ENCODE peak calls at places on chromosomes 12 and 14, in seven cellular contexts. K, O, W, P, R, A and Y are unnamed samples.

GRCh38 chr14:32576088-32576795 is 247.1 kb downstream of the AKAP6 start:
- DNase-seq in K (no peak), O (peak), W (no peak), P (peak), R (peak), A (no peak), Y (peak)

GRCh38 chr12:6394398-6394797 is 10.4 kb downstream of the LTBR start:
- DNase-seq in K (no peak), O (no peak), W (no peak), P (no peak), R (no peak), A (no peak), Y (no peak)

GRCh38 chr12:113369391-113369790 is 11.0 kb downstream of the PLBD2 start:
- DNase-seq in K (no peak), O (no peak), W (no peak), P (no peak), R (no peak), A (no peak), Y (no peak)

GRCh38 chr12:81811066-81811777 is 52.1 kb upstream of the PPFIA2 start:
- DNase-seq in K (no peak), O (no peak), W (no peak), P (no peak), R (no peak), A (no peak), Y (no peak)

GRCh38 chr14:86402547-86402946 is 872.6 kb downstream of the FLRT2 start:
- DNase-seq in K (no peak), O (no peak), W (no peak), P (no peak), R (no peak), A (no peak), Y (no peak)

GRCh38 chr12:55694188-55694515 is 13.6 kb downstream of the ITGA7 start:
- DNase-seq in K (no peak), O (no peak), W (peak), P (no peak), R (no peak), A (no peak), Y (no peak)

GRCh38 chr14:95237121-95237876 is 80.0 kb upstream of the DICER1 start:
- DNase-seq in K (peak), O (no peak), W (no peak), P (no peak), R (no peak), A (no peak), Y (no peak)

GRCh38 chr14:50533806-50534205 is 1.4 kb upstream of the MAP4K5 start:
- DNase-seq in K (no peak), O (no peak), W (no peak), P (no peak), R (no peak), A (no peak), Y (no peak)

GRCh38 chr12:72889791-72890190 is 617.6 kb downstream of the TRHDE start:
- DNase-seq in K (no peak), O (no peak), W (no peak), P (no peak), R (no peak), A (no peak), Y (no peak)

GRCh38 chr12:2680676-2681039 is 114.1 kb upstream of the FKBP4 start:
- DNase-seq in K (no peak), O (no peak), W (no peak), P (no peak), R (no peak), A (no peak), Y (no peak)

GRCh38 chr12:103517161-103517560 is 21.4 kb upstream of the C12orf42 start:
- DNase-seq in K (no peak), O (no peak), W (no peak), P (no peak), R (no peak), A (no peak), Y (no peak)

GRCh38 chr12:2309647-2310046 is 256.9 kb downstream of the CACNA1C start:
- DNase-seq in K (no peak), O (no peak), W (no peak), P (no peak), R (no peak), A (no peak), Y (no peak)

GRCh38 chr14:93592786-93593185 is 162.0 kb downstream of the UNC79 start:
- DNase-seq in K (no peak), O (no peak), W (no peak), P (no peak), R (no peak), A (no peak), Y (no peak)

GRCh38 chr12:6199531-6200265 is 502 bp upstream of the CD9 start:
- DNase-seq in K (no peak), O (peak), W (no peak), P (peak), R (no peak), A (no peak), Y (no peak)

GRCh38 chr14:54435500-54435981 is 5.6 kb downstream of the CNIH1 start:
- DNase-seq in K (no peak), O (peak), W (no peak), P (no peak), R (no peak), A (no peak), Y (no peak)

GRCh38 chr12:122651520-122652224 is 51.5 kb downstream of the HCAR2 start:
- DNase-seq in K (no peak), O (no peak), W (no peak), P (no peak), R (no peak), A (no peak), Y (no peak)

GRCh38 chr12:123163227-123163626 is 12.3 kb upstream of the PITPNM2 start:
- DNase-seq in K (no peak), O (no peak), W (no peak), P (no peak), R (no peak), A (no peak), Y (no peak)

GRCh38 chr14:50083467-50084337 is 32.7 kb downstream of the VCPKMT start:
- DNase-seq in K (no peak), O (no peak), W (no peak), P (no peak), R (no peak), A (no peak), Y (no peak)

GRCh38 chr14:50688875-50689274 is 20.8 kb upstream of the SAV1 start:
- DNase-seq in K (no peak), O (no peak), W (no peak), P (no peak), R (no peak), A (no peak), Y (no peak)

GRCh38 chr14:89444044-89444443 is 27.0 kb upstream of the FOXN3 start:
- DNase-seq in K (no peak), O (peak), W (no peak), P (no peak), R (no peak), A (no peak), Y (peak)

GRCh38 chr12:32273712-32274111 is 125.6 kb upstream of the FGD4 start:
- DNase-seq in K (no peak), O (no peak), W (no peak), P (no peak), R (no peak), A (no peak), Y (peak)

GRCh38 chr14:51342226-51342625 is 102.2 kb downstream of the TMX1 start:
- DNase-seq in K (no peak), O (peak), W (no peak), P (no peak), R (no peak), A (no peak), Y (no peak)

GRCh38 chr12:123363385-123363742 is 1.3 kb downstream of the SBNO1 start:
- DNase-seq in K (peak), O (no peak), W (no peak), P (peak), R (no peak), A (no peak), Y (peak)

GRCh38 chr12:131682511-131682895 is 28.4 kb upstream of the SFSWAP start:
- DNase-seq in K (no peak), O (no peak), W (no peak), P (no peak), R (no peak), A (no peak), Y (no peak)

GRCh38 chr14:35883677-35884293 is 57.6 kb downstream of the BRMS1L start:
- DNase-seq in K (no peak), O (no peak), W (no peak), P (no peak), R (no peak), A (no peak), Y (no peak)

DNA sequence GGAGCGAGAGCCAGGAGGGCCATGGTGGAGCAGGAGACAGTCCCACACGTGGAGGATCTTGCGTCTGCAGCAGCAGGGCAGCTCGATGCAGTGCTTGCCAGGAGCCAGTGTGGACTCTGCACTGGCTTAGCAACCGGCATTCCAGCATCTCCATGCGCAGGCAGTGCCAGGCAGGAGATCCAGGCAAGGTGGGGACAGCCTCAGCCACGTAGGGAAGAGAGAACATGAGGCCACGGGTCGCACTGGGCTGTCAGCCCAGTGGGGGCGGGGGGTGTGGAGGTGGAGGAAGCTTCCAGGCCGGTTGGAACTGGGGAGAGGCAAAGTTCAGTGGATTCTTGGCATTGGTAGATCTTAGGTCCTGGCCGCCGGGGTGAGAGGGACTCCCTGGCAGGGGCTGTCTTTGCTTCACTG is 121.0 kb upstream of the EVL start:
- DNase-seq in K (peak), O (no peak), W (no peak), P (no peak), R (no peak), A (no peak), Y (peak)
- TF ChIP-seq POLR2A in K (peak), O (no peak), W (no peak), P (no peak), R (no peak), A (no peak), Y (no peak)

DNA sequence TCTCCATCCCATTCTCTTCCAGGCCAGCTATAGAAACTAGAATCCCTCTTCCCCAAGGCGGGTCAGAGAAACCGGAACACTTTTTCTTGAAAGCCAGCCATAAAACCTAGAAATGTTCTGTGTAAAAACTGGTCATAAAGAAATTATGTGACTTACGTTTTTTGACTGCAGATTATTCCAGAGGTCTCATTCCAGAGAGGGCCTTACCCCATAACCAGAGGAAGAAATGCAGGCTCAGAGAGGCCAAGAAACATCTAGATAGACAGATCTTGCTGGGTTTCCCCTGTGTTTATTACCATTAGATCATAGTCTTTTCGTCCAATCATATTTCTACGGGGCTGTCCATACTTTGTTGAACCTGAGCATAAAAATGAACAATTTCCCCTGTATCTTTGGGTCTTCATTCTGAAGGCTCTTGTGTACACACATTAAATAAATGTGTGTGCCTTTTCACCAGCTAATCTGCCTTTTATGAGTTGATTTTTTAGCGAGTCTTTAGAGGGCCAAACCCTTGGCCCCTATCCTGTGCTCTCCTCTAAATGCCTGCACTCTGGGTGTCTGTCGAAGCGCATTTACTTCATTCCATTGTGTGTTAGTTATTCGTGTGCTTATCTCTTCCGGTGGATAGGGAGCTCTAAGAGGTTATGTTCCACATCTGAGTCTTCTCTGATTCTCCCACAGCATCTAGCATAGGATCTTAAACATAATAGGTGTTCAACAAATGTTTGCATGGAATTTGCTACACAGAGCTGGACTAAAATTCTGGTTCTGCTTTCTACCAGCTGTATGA is 163.0 kb downstream of the ADCK1 start:
- DNase-seq in K (no peak), O (no peak), W (no peak), P (no peak), R (no peak), A (no peak), Y (no peak)
- H3K27ac ChIP-seq in K (no peak), O (no peak), W (no peak), P (no peak), R (no peak), A (no peak), Y (no peak)

DNA sequence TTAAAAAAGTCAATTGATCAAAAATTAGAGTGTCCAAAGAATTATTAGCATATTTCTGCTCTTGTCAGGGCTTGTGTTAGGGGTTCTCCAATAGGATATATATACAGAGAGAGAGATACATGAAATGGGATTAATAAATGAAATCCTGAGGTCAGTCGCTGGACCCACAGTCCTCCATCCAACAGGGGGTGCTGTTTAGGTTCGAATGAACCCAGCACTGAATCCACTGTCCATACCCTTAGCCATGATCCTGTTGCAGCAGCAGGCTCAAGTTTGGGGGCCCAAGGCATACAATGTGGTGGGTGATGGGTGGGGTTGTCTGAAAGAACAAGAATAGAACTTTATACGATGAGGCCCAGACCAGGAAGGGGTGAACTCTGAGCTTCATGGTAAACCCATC is 780 bp upstream of the MYO1H start:
- DNase-seq in K (no peak), O (no peak), W (no peak), P (no peak), R (no peak), A (no peak), Y (no peak)
- TF ChIP-seq CTCF in K (no peak), O (no peak), W (no peak), P (no peak), R (peak), A (no peak), Y (no peak)

GRCh38 chr14:64158608-64159007 is 135.6 kb downstream of the ESR2 start:
- DNase-seq in K (no peak), O (peak), W (no peak), P (no peak), R (no peak), A (no peak), Y (no peak)
- TF ChIP-seq POLR2A in K (no peak), O (no peak), W (no peak), P (no peak), R (no peak), A (no peak), Y (no peak)

GRCh38 chr12:49231881-49232650 is 32.8 kb upstream of the TUBA1C start:
- DNase-seq in K (no peak), O (peak), W (no peak), P (no peak), R (no peak), A (no peak), Y (no peak)
- H3K27ac ChIP-seq in K (peak), O (no peak), W (peak), P (no peak), R (no peak), A (peak), Y (no peak)

GRCh38 chr12:116160883-116161458 is 116.5 kb downstream of the MED13L start:
- DNase-seq in K (no peak), O (no peak), W (no peak), P (no peak), R (no peak), A (no peak), Y (no peak)

GRCh38 chr12:116164263-116164817 is 113.2 kb downstream of the MED13L start:
- DNase-seq in K (no peak), O (peak), W (no peak), P (no peak), R (no peak), A (no peak), Y (no peak)

GRCh38 chr12:116161588-116161987 is 115.9 kb downstream of the MED13L start:
- DNase-seq in K (no peak), O (no peak), W (no peak), P (no peak), R (no peak), A (no peak), Y (no peak)

GRCh38 chr12:116160196-116160595 is 117.3 kb downstream of the MED13L start:
- DNase-seq in K (no peak), O (no peak), W (no peak), P (no peak), R (peak), A (no peak), Y (no peak)

DNA sequence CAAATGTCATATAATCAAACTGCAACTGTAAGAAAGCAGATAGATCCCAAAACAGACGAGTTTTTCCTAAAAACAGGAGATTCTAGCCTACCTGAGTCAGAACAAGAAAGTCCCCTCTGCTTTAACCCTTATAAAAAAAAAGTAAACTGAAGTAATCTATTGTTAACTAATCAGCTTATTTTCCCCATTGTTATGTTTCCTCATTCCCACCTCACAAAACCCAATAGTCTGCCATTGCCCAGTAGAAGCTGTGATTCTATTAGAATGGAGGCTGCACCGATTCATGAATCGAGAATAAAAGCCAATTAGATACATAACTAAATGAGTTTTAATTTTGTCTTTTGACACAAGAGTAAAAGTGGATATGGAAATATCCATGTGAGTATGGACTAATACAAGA is 115.4 kb downstream of the MED13L start:
- DNase-seq in K (no peak), O (no peak), W (no peak), P (no peak), R (no peak), A (no peak), Y (no peak)
- TF ChIP-seq CTCF in K (no peak), O (no peak), W (no peak), P (no peak), R (no peak), A (no peak), Y (no peak)

GRCh38 chr14:105481886-105482454 is 4.7 kb upstream of the CRIP1 start:
- DNase-seq in K (peak), O (peak), W (peak), P (peak), R (peak), A (peak), Y (peak)

GRCh38 chr14:105480165-105480564 is 5.5 kb downstream of the CRIP2 start:
- DNase-seq in K (no peak), O (no peak), W (peak), P (no peak), R (no peak), A (no peak), Y (no peak)

GRCh38 chr14:105482486-105483110 is 4.1 kb upstream of the CRIP1 start:
- DNase-seq in K (no peak), O (no peak), W (no peak), P (no peak), R (no peak), A (no peak), Y (no peak)

GRCh38 chr14:105479438-105480164 is 5.0 kb downstream of the CRIP2 start:
- DNase-seq in K (no peak), O (no peak), W (peak), P (no peak), R (no peak), A (no peak), Y (no peak)

DNA sequence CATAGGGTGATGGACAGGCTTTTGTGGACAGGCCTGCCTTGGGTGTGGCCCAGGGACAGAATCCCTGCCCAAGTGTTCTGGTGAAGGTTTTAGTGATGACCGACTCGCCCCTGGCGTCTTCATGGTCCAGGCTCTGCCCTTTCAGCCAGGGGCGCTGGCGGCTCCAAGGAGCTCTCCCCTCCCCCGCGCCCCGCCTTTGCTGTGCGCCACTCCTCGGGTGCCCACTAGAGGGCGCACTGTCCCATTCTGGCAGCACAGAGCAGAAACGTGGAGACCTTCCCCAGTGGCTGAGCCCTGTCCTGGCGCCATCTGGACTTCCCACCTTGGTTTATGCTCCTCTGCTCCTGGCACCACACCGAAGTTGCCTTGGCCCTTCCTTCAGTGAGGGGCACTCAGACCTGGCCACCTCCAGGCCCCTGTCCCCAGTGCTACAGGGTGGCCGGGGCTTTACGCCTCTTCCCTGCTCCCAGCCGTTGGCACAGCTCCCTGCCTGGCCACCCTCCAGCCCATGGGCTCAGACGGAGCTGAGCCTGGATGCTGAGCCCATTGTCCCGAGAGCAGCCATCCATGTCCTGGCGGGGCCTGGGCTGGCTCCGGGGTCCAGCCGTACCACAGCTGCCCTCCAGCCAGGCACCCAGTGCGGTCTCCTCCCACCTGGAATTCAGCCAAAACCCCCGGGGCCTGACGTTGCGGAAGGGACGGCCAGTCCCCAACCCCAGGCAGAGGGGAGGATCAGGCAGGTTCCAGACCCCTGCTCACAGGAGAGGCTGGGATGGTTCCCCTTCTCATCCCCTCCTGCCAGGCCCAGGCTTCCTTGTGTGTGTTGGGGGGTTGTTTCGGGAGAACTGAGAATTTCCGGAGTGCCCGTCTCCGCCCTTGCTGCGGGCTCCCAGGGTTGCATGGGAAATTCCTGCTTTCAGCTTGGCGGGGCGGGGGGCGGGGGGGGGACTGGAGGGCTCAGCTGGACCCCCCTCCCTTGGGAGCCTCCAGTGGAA is 5.6 kb upstream of the CRIP1 start:
- DNase-seq in K (peak), O (peak), W (peak), P (peak), R (peak), A (peak), Y (peak)
- TF ChIP-seq POLR2A in K (no peak), O (peak), W (peak), P (peak), R (peak), A (no peak), Y (no peak)

GRCh38 chr14:67963960-67964359 is 144.4 kb downstream of the RAD51B start:
- DNase-seq in K (no peak), O (no peak), W (no peak), P (no peak), R (no peak), A (no peak), Y (no peak)

GRCh38 chr14:67962215-67962644 is 142.7 kb downstream of the RAD51B start:
- DNase-seq in K (no peak), O (no peak), W (no peak), P (peak), R (no peak), A (no peak), Y (no peak)

GRCh38 chr14:67964391-67964812 is 144.8 kb downstream of the RAD51B start:
- DNase-seq in K (no peak), O (no peak), W (no peak), P (no peak), R (no peak), A (no peak), Y (no peak)

GRCh38 chr14:67963545-67963944 is 144.0 kb downstream of the RAD51B start:
- DNase-seq in K (no peak), O (no peak), W (no peak), P (no peak), R (no peak), A (no peak), Y (no peak)

GRCh38 chr14:67965684-67966083 is 146.1 kb downstream of the RAD51B start:
- DNase-seq in K (no peak), O (no peak), W (no peak), P (no peak), R (no peak), A (no peak), Y (no peak)
- H3K27ac ChIP-seq in K (no peak), O (no peak), W (peak), P (no peak), R (no peak), A (no peak), Y (peak)

GRCh38 chr12:101089271-101089670 is 120.8 kb downstream of the SLC5A8 start:
- DNase-seq in K (no peak), O (no peak), W (no peak), P (no peak), R (no peak), A (no peak), Y (no peak)
- TF ChIP-seq CTCF in K (no peak), O (no peak), W (no peak), P (no peak), R (no peak), A (no peak), Y (no peak)